ENCODE peak calls at places on chromosomes 2 and 18, in eight cellular contexts. F, J, P, R, H, L, N and A are unnamed samples.

GRCh38 chr2:157304811-157305712 is 20.6 kb downstream of the ERMN start:
- DNase-seq in F (no peak), J (peak; percentile 7), P (peak; percentile 29), R (no peak), H (no peak), L (no peak), N (no peak), A (no peak)

GRCh38 chr2:15316370-15316814 is 244.7 kb downstream of the NBAS start:
- DNase-seq in F (no peak), J (no peak), P (no peak), R (no peak), H (peak; percentile 30), L (no peak), N (no peak), A (no peak)

GRCh38 chr2:164839914-164840457 is 1.6 kb downstream of the COBLL1 start:
- DNase-seq in F (peak; percentile 30), J (no peak), P (peak; percentile 34), R (no peak), H (no peak), L (no peak), N (peak; percentile 37), A (no peak)

GRCh38 chr2:73911548-73912208 is 15.0 kb upstream of the DGUOK start:
- DNase-seq in F (no peak), J (no peak), P (no peak), R (no peak), H (no peak), L (no peak), N (no peak), A (no peak)

GRCh38 chr2:242098445-242099128 is 229.1 kb downstream of the RTP5 start:
- DNase-seq in F (no peak), J (no peak), P (no peak), R (no peak), H (no peak), L (no peak), N (no peak), A (no peak)

GRCh38 chr2:39183673-39184072 is 60.1 kb downstream of the CDKL4 start:
- DNase-seq in F (no peak), J (no peak), P (no peak), R (no peak), H (no peak), L (no peak), N (no peak), A (no peak)

GRCh38 chr2:179243046-179243445 is 21.6 kb downstream of the SESTD1 start:
- DNase-seq in F (no peak), J (no peak), P (no peak), R (no peak), H (no peak), L (no peak), N (peak; percentile 52), A (no peak)

GRCh38 chr2:240727439-240727838 is 35.8 kb downstream of the AQP12A start:
- DNase-seq in F (no peak), J (no peak), P (no peak), R (no peak), H (no peak), L (no peak), N (no peak), A (no peak)

GRCh38 chr2:71455741-71456569 is 2.6 kb downstream of the DYSF start:
- DNase-seq in F (no peak), J (peak; percentile 20), P (peak; percentile 41), R (no peak), H (no peak), L (no peak), N (no peak), A (no peak)

GRCh38 chr2:25920786-25921390 is 42.6 kb upstream of the ASXL2 start:
- DNase-seq in F (no peak), J (no peak), P (no peak), R (no peak), H (no peak), L (no peak), N (no peak), A (no peak)

GRCh38 chr18:1487457-1487856 is 582.8 kb downstream of the ADCYAP1 start:
- DNase-seq in F (no peak), J (no peak), P (no peak), R (no peak), H (no peak), L (no peak), N (no peak), A (no peak)